ENCODE peak calls at places on chromosomes 4 and X, in four cellular contexts. One of them, this sample, is unnamed.

GRCh38 chr4:122665148-122665547 is 44.3 kb upstream of the IL21 start:
- DNase-seq in cardiac fibroblast: no peak
- DNase-seq in colonic mucosa: no peak
- DNase-seq in heart left ventricle: no peak
- DNase-seq in this sample: no peak

GRCh38 chrX:46444011-46444410 is 101.2 kb downstream of the ZNF674 start:
- DNase-seq in cardiac fibroblast: peak
- DNase-seq in colonic mucosa: no peak
- DNase-seq in heart left ventricle: no peak
- DNase-seq in this sample: peak

GRCh38 chr4:56684320-56684719 is 3.2 kb upstream of the HOPX start:
- DNase-seq in cardiac fibroblast: no peak
- DNase-seq in colonic mucosa: no peak
- DNase-seq in heart left ventricle: no peak
- DNase-seq in this sample: no peak

GRCh38 chr4:73589887-73590801 is 30.1 kb downstream of the RASSF6 start:
- DNase-seq in cardiac fibroblast: no peak
- DNase-seq in colonic mucosa: no peak
- DNase-seq in heart left ventricle: no peak
- DNase-seq in this sample: no peak

GRCh38 chrX:27008486-27008885 is 454.7 kb downstream of the PPP4R3C start:
- DNase-seq in cardiac fibroblast: no peak
- DNase-seq in colonic mucosa: no peak
- DNase-seq in heart left ventricle: no peak
- DNase-seq in this sample: no peak

GRCh38 chr4:128385683-128386304 is 98.2 kb upstream of the PGRMC2 start:
- DNase-seq in cardiac fibroblast: peak
- DNase-seq in colonic mucosa: no peak
- DNase-seq in heart left ventricle: no peak
- DNase-seq in this sample: no peak

GRCh38 chr4:519885-520595 is 21.0 kb downstream of the PIGG start:
- DNase-seq in cardiac fibroblast: no peak
- DNase-seq in colonic mucosa: no peak
- DNase-seq in heart left ventricle: no peak
- DNase-seq in this sample: no peak

GRCh38 chr4:127781303-127782024 is 658 bp upstream of the HSPA4L start:
- DNase-seq in cardiac fibroblast: no peak
- DNase-seq in colonic mucosa: no peak
- DNase-seq in heart left ventricle: peak
- DNase-seq in this sample: no peak

GRCh38 chr4:8547912-8548730 is 32.1 kb upstream of the GPR78 start:
- DNase-seq in cardiac fibroblast: no peak
- DNase-seq in colonic mucosa: no peak
- DNase-seq in heart left ventricle: no peak
- DNase-seq in this sample: no peak

GRCh38 chr4:82988323-82988832 is 22.2 kb downstream of the LIN54 start:
- DNase-seq in cardiac fibroblast: peak
- DNase-seq in colonic mucosa: no peak
- DNase-seq in heart left ventricle: no peak
- DNase-seq in this sample: no peak

GRCh38 chr4:140256335-140256734 is 102.4 kb upstream of the MAML3 start:
- DNase-seq in cardiac fibroblast: peak
- DNase-seq in colonic mucosa: no peak
- DNase-seq in heart left ventricle: no peak
- DNase-seq in this sample: no peak

GRCh38 chr4:93183589-93183988 is 645.0 kb upstream of the ATOH1 start:
- DNase-seq in cardiac fibroblast: no peak
- DNase-seq in colonic mucosa: no peak
- DNase-seq in heart left ventricle: no peak
- DNase-seq in this sample: no peak

DNA sequence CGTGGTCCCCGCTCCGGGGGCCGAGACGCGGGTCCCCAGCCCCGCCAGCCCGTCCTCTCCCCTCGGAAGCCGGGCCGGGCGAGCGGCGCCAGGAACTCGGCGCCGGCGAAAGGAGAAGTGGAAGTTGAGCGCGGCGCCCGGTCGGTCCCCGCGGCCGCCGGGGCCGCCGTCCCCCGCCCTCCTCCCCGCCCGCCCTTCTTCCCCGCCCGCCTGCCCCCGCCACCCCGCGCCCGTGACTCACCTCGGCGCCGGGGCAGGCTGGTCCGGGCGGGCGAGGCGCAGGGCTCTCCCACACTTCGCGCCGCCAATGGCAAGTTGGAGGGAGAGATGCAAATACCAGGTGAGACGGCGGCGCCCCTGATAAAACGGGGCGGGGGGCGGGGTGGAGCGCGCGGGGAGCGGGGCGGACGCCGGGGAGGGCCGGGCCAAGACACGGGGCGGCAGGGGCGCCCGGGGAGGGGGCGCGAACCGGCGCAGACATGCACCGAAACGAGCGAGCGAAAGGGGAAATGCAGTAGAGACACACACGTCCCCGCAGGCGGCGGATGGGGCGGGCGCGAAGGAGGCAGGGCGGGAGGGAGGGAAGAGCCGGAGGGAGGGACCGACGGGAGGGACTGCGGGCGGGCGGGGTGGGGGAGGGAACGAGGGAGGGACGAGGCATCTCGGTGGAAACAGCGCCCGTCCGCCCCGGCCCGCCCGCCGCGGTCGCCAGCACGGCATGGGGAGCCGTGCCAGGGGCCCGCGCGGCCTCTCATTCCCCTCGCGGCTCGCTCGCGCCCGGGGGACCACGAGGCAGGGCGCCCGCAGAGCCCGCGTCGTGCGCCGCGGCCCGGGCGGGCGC is at the start of gene ELF4:
- DNase-seq in cardiac fibroblast: peak
- DNase-seq in colonic mucosa: peak
- DNase-seq in heart left ventricle: peak
- DNase-seq in this sample: no peak
- TF ChIP-seq CTCF in cardiac fibroblast: no peak
- TF ChIP-seq CTCF in colonic mucosa: no peak
- TF ChIP-seq CTCF in heart left ventricle: no peak
- TF ChIP-seq CTCF in this sample: no peak

GRCh38 chrX:22136711-22137110 is 104.6 kb downstream of the PHEX start:
- DNase-seq in cardiac fibroblast: peak
- DNase-seq in colonic mucosa: no peak
- DNase-seq in heart left ventricle: no peak
- DNase-seq in this sample: no peak
- H3K4me3 ChIP-seq in cardiac fibroblast: no peak
- H3K4me3 ChIP-seq in colonic mucosa: no peak
- H3K4me3 ChIP-seq in heart left ventricle: no peak
- H3K4me3 ChIP-seq in this sample: no peak

GRCh38 chr4:17492876-17493275 is 19.0 kb downstream of the QDPR start:
- DNase-seq in cardiac fibroblast: no peak
- DNase-seq in colonic mucosa: no peak
- DNase-seq in heart left ventricle: no peak
- DNase-seq in this sample: no peak

GRCh38 chr4:17492058-17492741 is 19.7 kb downstream of the QDPR start:
- DNase-seq in cardiac fibroblast: no peak
- DNase-seq in colonic mucosa: no peak
- DNase-seq in heart left ventricle: no peak
- DNase-seq in this sample: no peak

GRCh38 chr4:17494258-17494657 is 17.6 kb downstream of the QDPR start:
- DNase-seq in cardiac fibroblast: peak
- DNase-seq in colonic mucosa: no peak
- DNase-seq in heart left ventricle: no peak
- DNase-seq in this sample: peak

GRCh38 chr4:17494833-17495232 is 17.1 kb downstream of the QDPR start:
- DNase-seq in cardiac fibroblast: no peak
- DNase-seq in colonic mucosa: no peak
- DNase-seq in heart left ventricle: no peak
- DNase-seq in this sample: no peak

GRCh38 chr4:17493629-17494028 is 18.3 kb downstream of the QDPR start:
- DNase-seq in cardiac fibroblast: no peak
- DNase-seq in colonic mucosa: no peak
- DNase-seq in heart left ventricle: no peak
- DNase-seq in this sample: no peak
- TF ChIP-seq CTCF in cardiac fibroblast: no peak
- TF ChIP-seq CTCF in colonic mucosa: no peak
- TF ChIP-seq CTCF in heart left ventricle: no peak
- TF ChIP-seq CTCF in this sample: no peak

GRCh38 chr4:33864290-33864859 is 2379.9 kb downstream of the ARAP2 start:
- DNase-seq in cardiac fibroblast: no peak
- DNase-seq in colonic mucosa: no peak
- DNase-seq in heart left ventricle: no peak
- DNase-seq in this sample: no peak
- H3K4me3 ChIP-seq in cardiac fibroblast: no peak
- H3K4me3 ChIP-seq in colonic mucosa: no peak
- H3K4me3 ChIP-seq in heart left ventricle: no peak
- H3K4me3 ChIP-seq in this sample: no peak

DNA sequence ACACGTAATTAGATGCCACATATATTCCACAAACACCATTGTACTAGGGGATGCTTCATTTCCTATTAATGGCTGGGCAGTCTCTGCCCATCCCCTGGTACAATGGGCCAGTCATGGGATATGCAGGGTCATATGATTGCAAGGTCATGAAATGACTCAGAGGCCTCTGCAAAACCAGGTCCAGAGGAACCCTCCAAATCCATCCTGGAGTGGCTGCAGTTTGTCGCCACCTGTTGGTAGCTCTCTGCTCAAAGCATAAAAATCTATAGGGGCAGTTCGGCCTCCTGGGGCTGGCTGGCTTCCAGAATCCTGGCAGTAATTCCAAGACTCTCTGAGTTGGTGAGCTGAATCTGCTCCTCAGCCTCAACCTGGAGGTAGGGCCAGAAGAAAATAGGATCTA is 22.9 kb upstream of the PUDP start:
- DNase-seq in cardiac fibroblast: peak
- DNase-seq in colonic mucosa: peak
- DNase-seq in heart left ventricle: no peak
- DNase-seq in this sample: no peak
- TF ChIP-seq CTCF in cardiac fibroblast: no peak
- TF ChIP-seq CTCF in colonic mucosa: peak
- TF ChIP-seq CTCF in heart left ventricle: no peak
- TF ChIP-seq CTCF in this sample: peak

GRCh38 chrX:123219916-123220315 is 35.8 kb downstream of the GRIA3 start:
- DNase-seq in cardiac fibroblast: peak
- DNase-seq in colonic mucosa: no peak
- DNase-seq in heart left ventricle: peak
- DNase-seq in this sample: no peak

GRCh38 chrX:123217728-123218127 is 33.6 kb downstream of the GRIA3 start:
- DNase-seq in cardiac fibroblast: no peak
- DNase-seq in colonic mucosa: no peak
- DNase-seq in heart left ventricle: no peak
- DNase-seq in this sample: no peak

GRCh38 chrX:123222920-123223319 is 38.8 kb downstream of the GRIA3 start:
- DNase-seq in cardiac fibroblast: no peak
- DNase-seq in colonic mucosa: no peak
- DNase-seq in heart left ventricle: no peak
- DNase-seq in this sample: no peak

GRCh38 chrX:123223859-123224258 is 39.8 kb downstream of the GRIA3 start:
- DNase-seq in cardiac fibroblast: no peak
- DNase-seq in colonic mucosa: no peak
- DNase-seq in heart left ventricle: no peak
- DNase-seq in this sample: no peak

DNA sequence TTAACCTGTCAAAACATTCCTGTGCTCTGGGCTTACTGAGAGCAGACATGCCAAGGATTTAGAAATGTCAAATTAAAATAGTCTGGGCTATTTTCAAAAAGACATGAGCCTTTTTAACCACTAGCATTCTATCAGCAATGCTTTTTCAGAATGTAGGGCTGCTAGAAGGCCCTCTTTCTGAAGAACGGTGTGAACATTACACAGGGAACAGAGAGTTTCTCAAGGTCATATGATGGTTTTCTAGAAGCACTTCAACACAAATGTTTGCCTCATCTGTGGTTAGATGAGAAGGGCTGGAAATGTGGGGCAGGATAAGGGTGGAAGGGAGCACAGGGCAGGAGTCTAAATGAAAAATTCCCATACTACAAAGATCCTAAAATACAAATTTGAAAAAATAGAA is 39.3 kb downstream of the GRIA3 start:
- DNase-seq in cardiac fibroblast: no peak
- DNase-seq in colonic mucosa: no peak
- DNase-seq in heart left ventricle: no peak
- DNase-seq in this sample: no peak
- H3K4me3 ChIP-seq in cardiac fibroblast: no peak
- H3K4me3 ChIP-seq in colonic mucosa: no peak
- H3K4me3 ChIP-seq in heart left ventricle: no peak
- H3K4me3 ChIP-seq in this sample: no peak

DNA sequence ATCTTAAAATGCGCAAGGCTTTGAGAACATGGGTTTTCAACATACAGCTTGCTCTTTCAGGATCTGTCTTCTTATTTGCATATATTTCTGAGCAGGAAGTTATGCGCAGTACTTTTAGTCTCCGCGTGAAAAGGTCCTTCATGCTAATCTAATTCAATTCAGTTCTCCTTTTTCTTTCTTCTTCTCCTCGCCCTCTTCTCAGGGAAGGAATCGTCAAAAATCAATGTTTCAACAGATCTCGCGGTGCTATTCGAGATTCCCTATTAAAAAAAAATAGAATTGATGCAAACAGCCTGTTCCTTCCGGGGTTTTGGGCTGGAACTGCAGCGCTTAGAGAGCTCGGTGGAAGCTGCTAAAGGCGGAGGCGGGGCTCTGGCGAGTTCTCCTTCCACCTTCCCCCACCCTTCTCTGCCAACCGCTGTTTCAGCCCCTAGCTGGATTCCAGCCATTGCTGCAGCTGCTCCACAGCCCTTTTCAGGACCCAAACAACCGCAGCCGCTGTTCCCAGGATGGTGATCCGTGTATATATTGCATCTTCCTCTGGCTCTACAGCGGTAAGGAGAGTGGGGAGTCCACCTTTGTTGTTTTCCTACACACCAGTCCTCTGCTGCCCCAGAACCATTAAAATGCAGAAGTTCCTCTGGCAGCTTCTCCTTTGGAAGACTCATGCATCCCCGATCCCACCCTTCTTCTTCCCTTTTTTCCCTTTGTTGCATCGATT is at the start of the genes HMGN5 and SH3BGRL:
- DNase-seq in cardiac fibroblast: peak
- DNase-seq in colonic mucosa: peak
- DNase-seq in heart left ventricle: peak
- DNase-seq in this sample: peak
- TF ChIP-seq CTCF in cardiac fibroblast: no peak
- TF ChIP-seq CTCF in colonic mucosa: no peak
- TF ChIP-seq CTCF in heart left ventricle: no peak
- TF ChIP-seq CTCF in this sample: no peak

DNA sequence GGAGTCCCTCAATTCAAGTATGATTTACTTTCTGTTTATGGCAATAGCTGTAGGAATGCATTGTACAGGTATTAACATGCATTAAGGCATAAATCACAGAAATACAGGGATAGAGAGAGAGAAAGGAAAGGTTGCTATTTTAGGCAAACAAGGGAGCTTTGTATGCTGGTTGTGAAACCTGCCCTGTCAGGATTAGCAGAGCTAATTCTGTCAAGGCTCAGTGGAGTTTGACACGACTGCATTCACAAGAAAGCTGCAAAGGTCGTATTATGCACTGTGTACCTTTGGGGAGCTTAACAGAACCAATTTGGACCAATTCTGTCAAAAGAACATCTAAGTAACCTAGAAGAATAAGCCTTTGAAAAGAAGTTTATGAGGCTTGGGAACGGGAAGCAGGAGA is 239.3 kb downstream of the GRIA2 start:
- DNase-seq in cardiac fibroblast: no peak
- DNase-seq in colonic mucosa: no peak
- DNase-seq in heart left ventricle: no peak
- DNase-seq in this sample: no peak
- H3K4me3 ChIP-seq in cardiac fibroblast: no peak
- H3K4me3 ChIP-seq in colonic mucosa: no peak
- H3K4me3 ChIP-seq in heart left ventricle: no peak
- H3K4me3 ChIP-seq in this sample: no peak

GRCh38 chrX:70042399-70043371 is 7.1 kb downstream of the AWAT2 start:
- DNase-seq in cardiac fibroblast: peak
- DNase-seq in colonic mucosa: peak
- DNase-seq in heart left ventricle: no peak
- DNase-seq in this sample: no peak
- TF ChIP-seq CTCF in cardiac fibroblast: peak
- TF ChIP-seq CTCF in colonic mucosa: no peak
- TF ChIP-seq CTCF in heart left ventricle: no peak
- TF ChIP-seq CTCF in this sample: no peak

GRCh38 chrX:104270212-104270611 is 15.5 kb upstream of the ESX1 start:
- DNase-seq in cardiac fibroblast: no peak
- DNase-seq in colonic mucosa: no peak
- DNase-seq in heart left ventricle: no peak
- DNase-seq in this sample: no peak
- H3K4me3 ChIP-seq in cardiac fibroblast: no peak
- H3K4me3 ChIP-seq in colonic mucosa: no peak
- H3K4me3 ChIP-seq in heart left ventricle: no peak
- H3K4me3 ChIP-seq in this sample: no peak

This sample was measured in kidney epithelial cell.